ENCODE peak calls at places on chromosomes 4 and X, in eight cellular contexts. One of them, this sample, is unnamed.

GRCh38 chr4:101018836-101019235 is 328.5 kb downstream of the PPP3CA start:
- DNase-seq in C1 segment of cervical spinal cord: no peak
- DNase-seq in HEK293T: no peak
- DNase-seq in frontal cortex: no peak
- DNase-seq in H54: no peak
- DNase-seq in NCI-H1105 treated with DMSO at 0.1 percent for 48 hours: no peak
- DNase-seq in glomerular endothelial cell: no peak
- DNase-seq in thoracic aorta: no peak
- DNase-seq in this sample: no peak

GRCh38 chr4:123976285-123976684 is 579.7 kb downstream of the SPRY1 start:
- DNase-seq in glomerular endothelial cell: no peak
- DNase-seq in H54: no peak
- DNase-seq in thoracic aorta: no peak
- DNase-seq in frontal cortex: no peak
- DNase-seq in NCI-H1105 treated with DMSO at 0.1 percent for 48 hours: peak
- DNase-seq in C1 segment of cervical spinal cord: no peak
- DNase-seq in HEK293T: no peak
- DNase-seq in this sample: no peak

GRCh38 chrX:102746134-102746584 is 25.6 kb downstream of the GPRASP3 start:
- DNase-seq in frontal cortex: peak
- DNase-seq in C1 segment of cervical spinal cord: no peak
- DNase-seq in thoracic aorta: no peak
- DNase-seq in glomerular endothelial cell: no peak
- DNase-seq in HEK293T: no peak
- DNase-seq in H54: no peak
- DNase-seq in NCI-H1105 treated with DMSO at 0.1 percent for 48 hours: no peak
- DNase-seq in this sample: no peak

GRCh38 chr4:1988327-1988724 is 20.4 kb downstream of the NELFA start:
- DNase-seq in H54: no peak
- DNase-seq in frontal cortex: no peak
- DNase-seq in C1 segment of cervical spinal cord: no peak
- DNase-seq in NCI-H1105 treated with DMSO at 0.1 percent for 48 hours: no peak
- DNase-seq in HEK293T: no peak
- DNase-seq in glomerular endothelial cell: no peak
- DNase-seq in thoracic aorta: no peak
- DNase-seq in this sample: no peak

GRCh38 chr4:154602404-154603020 is 9.9 kb downstream of the FGG start:
- DNase-seq in glomerular endothelial cell: no peak
- DNase-seq in NCI-H1105 treated with DMSO at 0.1 percent for 48 hours: no peak
- DNase-seq in H54: no peak
- DNase-seq in frontal cortex: no peak
- DNase-seq in HEK293T: no peak
- DNase-seq in thoracic aorta: no peak
- DNase-seq in C1 segment of cervical spinal cord: no peak
- DNase-seq in this sample: no peak

GRCh38 chrX:50814701-50815476 is 895 bp upstream of the SHROOM4 start:
- DNase-seq in frontal cortex: peak
- DNase-seq in glomerular endothelial cell: no peak
- DNase-seq in HEK293T: no peak
- DNase-seq in NCI-H1105 treated with DMSO at 0.1 percent for 48 hours: no peak
- DNase-seq in H54: no peak
- DNase-seq in C1 segment of cervical spinal cord: peak
- DNase-seq in thoracic aorta: no peak
- DNase-seq in this sample: no peak

GRCh38 chrX:52363247-52363883 is 5.5 kb upstream of the XAGE2 start:
- DNase-seq in HEK293T: peak
- DNase-seq in thoracic aorta: no peak
- DNase-seq in H54: no peak
- DNase-seq in frontal cortex: no peak
- DNase-seq in C1 segment of cervical spinal cord: no peak
- DNase-seq in NCI-H1105 treated with DMSO at 0.1 percent for 48 hours: peak
- DNase-seq in glomerular endothelial cell: no peak
- DNase-seq in this sample: no peak

GRCh38 chr4:70705856-70706461 is 15.8 kb upstream of the RUFY3 start:
- DNase-seq in thoracic aorta: no peak
- DNase-seq in C1 segment of cervical spinal cord: no peak
- DNase-seq in H54: no peak
- DNase-seq in frontal cortex: no peak
- DNase-seq in glomerular endothelial cell: no peak
- DNase-seq in HEK293T: peak
- DNase-seq in NCI-H1105 treated with DMSO at 0.1 percent for 48 hours: no peak
- DNase-seq in this sample: no peak

GRCh38 chr4:69995526-69996016 is at the start of gene STATH:
- DNase-seq in NCI-H1105 treated with DMSO at 0.1 percent for 48 hours: no peak
- DNase-seq in thoracic aorta: no peak
- DNase-seq in glomerular endothelial cell: no peak
- DNase-seq in HEK293T: no peak
- DNase-seq in frontal cortex: no peak
- DNase-seq in C1 segment of cervical spinal cord: no peak
- DNase-seq in H54: no peak
- DNase-seq in this sample: no peak

GRCh38 chrX:12026481-12026880 is 111.8 kb upstream of the FRMPD4 start:
- DNase-seq in NCI-H1105 treated with DMSO at 0.1 percent for 48 hours: no peak
- DNase-seq in H54: no peak
- DNase-seq in frontal cortex: no peak
- DNase-seq in C1 segment of cervical spinal cord: no peak
- DNase-seq in HEK293T: no peak
- DNase-seq in thoracic aorta: no peak
- DNase-seq in glomerular endothelial cell: no peak
- DNase-seq in this sample: no peak

GRCh38 chr4:85565761-85566480 is 91.0 kb downstream of the ARHGAP24 start:
- DNase-seq in H54: no peak
- DNase-seq in frontal cortex: no peak
- DNase-seq in C1 segment of cervical spinal cord: no peak
- DNase-seq in glomerular endothelial cell: no peak
- DNase-seq in HEK293T: no peak
- DNase-seq in thoracic aorta: no peak
- DNase-seq in NCI-H1105 treated with DMSO at 0.1 percent for 48 hours: no peak
- DNase-seq in this sample: no peak

GRCh38 chr4:115537387-115537786 is 424.0 kb upstream of the NDST4 start:
- DNase-seq in H54: no peak
- DNase-seq in thoracic aorta: no peak
- DNase-seq in NCI-H1105 treated with DMSO at 0.1 percent for 48 hours: peak
- DNase-seq in frontal cortex: no peak
- DNase-seq in C1 segment of cervical spinal cord: no peak
- DNase-seq in glomerular endothelial cell: no peak
- DNase-seq in HEK293T: no peak
- DNase-seq in this sample: no peak

GRCh38 chrX:71515039-71515398 is 17.9 kb upstream of the OGT start:
- DNase-seq in glomerular endothelial cell: no peak
- DNase-seq in H54: no peak
- DNase-seq in frontal cortex: no peak
- DNase-seq in C1 segment of cervical spinal cord: no peak
- DNase-seq in thoracic aorta: no peak
- DNase-seq in HEK293T: no peak
- DNase-seq in NCI-H1105 treated with DMSO at 0.1 percent for 48 hours: no peak
- DNase-seq in this sample: no peak

GRCh38 chr4:23889814-23890269 is at the start of gene PPARGC1A:
- DNase-seq in frontal cortex: peak
- DNase-seq in C1 segment of cervical spinal cord: peak
- DNase-seq in glomerular endothelial cell: no peak
- DNase-seq in HEK293T: peak
- DNase-seq in NCI-H1105 treated with DMSO at 0.1 percent for 48 hours: peak
- DNase-seq in H54: no peak
- DNase-seq in thoracic aorta: no peak
- DNase-seq in this sample: peak

GRCh38 chr4:165986956-165987698 is 114.1 kb downstream of the TLL1 start:
- DNase-seq in frontal cortex: no peak
- DNase-seq in H54: no peak
- DNase-seq in NCI-H1105 treated with DMSO at 0.1 percent for 48 hours: no peak
- DNase-seq in glomerular endothelial cell: no peak
- DNase-seq in HEK293T: no peak
- DNase-seq in thoracic aorta: no peak
- DNase-seq in C1 segment of cervical spinal cord: no peak
- DNase-seq in this sample: no peak

GRCh38 chr4:182338059-182338458 is 94.9 kb downstream of the TENM3 start:
- DNase-seq in NCI-H1105 treated with DMSO at 0.1 percent for 48 hours: no peak
- DNase-seq in frontal cortex: no peak
- DNase-seq in thoracic aorta: no peak
- DNase-seq in glomerular endothelial cell: no peak
- DNase-seq in C1 segment of cervical spinal cord: no peak
- DNase-seq in H54: no peak
- DNase-seq in HEK293T: no peak
- DNase-seq in this sample: no peak

GRCh38 chr4:183355405-183355804 is 33.2 kb upstream of the CLDN24 start:
- DNase-seq in frontal cortex: no peak
- DNase-seq in H54: peak
- DNase-seq in HEK293T: no peak
- DNase-seq in thoracic aorta: no peak
- DNase-seq in glomerular endothelial cell: peak
- DNase-seq in NCI-H1105 treated with DMSO at 0.1 percent for 48 hours: no peak
- DNase-seq in C1 segment of cervical spinal cord: no peak
- DNase-seq in this sample: no peak

GRCh38 chr4:122710434-122711308 is 21.8 kb upstream of the BBS12 start:
- DNase-seq in NCI-H1105 treated with DMSO at 0.1 percent for 48 hours: no peak
- DNase-seq in HEK293T: peak
- DNase-seq in frontal cortex: no peak
- DNase-seq in H54: no peak
- DNase-seq in glomerular endothelial cell: no peak
- DNase-seq in thoracic aorta: no peak
- DNase-seq in C1 segment of cervical spinal cord: no peak
- DNase-seq in this sample: no peak

GRCh38 chrX:20362268-20363002 is 95.7 kb upstream of the RPS6KA3 start:
- DNase-seq in HEK293T: peak
- DNase-seq in C1 segment of cervical spinal cord: no peak
- DNase-seq in H54: no peak
- DNase-seq in glomerular endothelial cell: no peak
- DNase-seq in thoracic aorta: no peak
- DNase-seq in NCI-H1105 treated with DMSO at 0.1 percent for 48 hours: peak
- DNase-seq in frontal cortex: no peak
- DNase-seq in this sample: no peak

GRCh38 chr4:163592207-163592606 is 97.7 kb downstream of the TMA16 start:
- DNase-seq in H54: no peak
- DNase-seq in NCI-H1105 treated with DMSO at 0.1 percent for 48 hours: peak
- DNase-seq in thoracic aorta: no peak
- DNase-seq in glomerular endothelial cell: no peak
- DNase-seq in frontal cortex: no peak
- DNase-seq in HEK293T: no peak
- DNase-seq in C1 segment of cervical spinal cord: no peak
- DNase-seq in this sample: no peak

GRCh38 chrX:151085207-151085606 is 91.2 kb upstream of the GPR50 start:
- DNase-seq in frontal cortex: no peak
- DNase-seq in HEK293T: no peak
- DNase-seq in H54: no peak
- DNase-seq in NCI-H1105 treated with DMSO at 0.1 percent for 48 hours: no peak
- DNase-seq in glomerular endothelial cell: no peak
- DNase-seq in C1 segment of cervical spinal cord: no peak
- DNase-seq in thoracic aorta: no peak
- DNase-seq in this sample: no peak

GRCh38 chr4:40305329-40306193 is 29.6 kb upstream of the CHRNA9 start:
- DNase-seq in HEK293T: no peak
- DNase-seq in glomerular endothelial cell: no peak
- DNase-seq in NCI-H1105 treated with DMSO at 0.1 percent for 48 hours: no peak
- DNase-seq in frontal cortex: no peak
- DNase-seq in H54: no peak
- DNase-seq in thoracic aorta: no peak
- DNase-seq in C1 segment of cervical spinal cord: no peak
- DNase-seq in this sample: no peak

GRCh38 chr4:87037921-87038320 is 103.1 kb downstream of the AFF1 start:
- DNase-seq in frontal cortex: no peak
- DNase-seq in glomerular endothelial cell: no peak
- DNase-seq in thoracic aorta: no peak
- DNase-seq in H54: no peak
- DNase-seq in C1 segment of cervical spinal cord: no peak
- DNase-seq in HEK293T: no peak
- DNase-seq in NCI-H1105 treated with DMSO at 0.1 percent for 48 hours: no peak
- DNase-seq in this sample: no peak

GRCh38 chrX:72029473-72030411 is 102.0 kb downstream of the RTL5 start:
- DNase-seq in HEK293T: no peak
- DNase-seq in H54: peak
- DNase-seq in glomerular endothelial cell: peak
- DNase-seq in NCI-H1105 treated with DMSO at 0.1 percent for 48 hours: no peak
- DNase-seq in frontal cortex: no peak
- DNase-seq in thoracic aorta: no peak
- DNase-seq in C1 segment of cervical spinal cord: no peak
- DNase-seq in this sample: no peak

GRCh38 chr4:42348692-42349091 is 48.6 kb upstream of the SHISA3 start:
- DNase-seq in frontal cortex: no peak
- DNase-seq in C1 segment of cervical spinal cord: no peak
- DNase-seq in HEK293T: no peak
- DNase-seq in NCI-H1105 treated with DMSO at 0.1 percent for 48 hours: no peak
- DNase-seq in glomerular endothelial cell: no peak
- DNase-seq in thoracic aorta: no peak
- DNase-seq in H54: no peak
- DNase-seq in this sample: no peak

GRCh38 chr4:80197601-80198444 is 520 bp downstream of the PRDM8 start:
- DNase-seq in glomerular endothelial cell: no peak
- DNase-seq in HEK293T: peak
- DNase-seq in C1 segment of cervical spinal cord: no peak
- DNase-seq in H54: no peak
- DNase-seq in frontal cortex: no peak
- DNase-seq in thoracic aorta: no peak
- DNase-seq in NCI-H1105 treated with DMSO at 0.1 percent for 48 hours: no peak
- DNase-seq in this sample: no peak

GRCh38 chr4:53306729-53307128 is 59.1 kb downstream of the SCFD2 start:
- DNase-seq in thoracic aorta: no peak
- DNase-seq in H54: no peak
- DNase-seq in glomerular endothelial cell: no peak
- DNase-seq in C1 segment of cervical spinal cord: no peak
- DNase-seq in NCI-H1105 treated with DMSO at 0.1 percent for 48 hours: no peak
- DNase-seq in frontal cortex: no peak
- DNase-seq in HEK293T: no peak
- DNase-seq in this sample: no peak

GRCh38 chr4:155705664-155706063 is 39.0 kb downstream of the GUCY1A1 start:
- DNase-seq in H54: no peak
- DNase-seq in frontal cortex: no peak
- DNase-seq in glomerular endothelial cell: no peak
- DNase-seq in NCI-H1105 treated with DMSO at 0.1 percent for 48 hours: no peak
- DNase-seq in thoracic aorta: no peak
- DNase-seq in C1 segment of cervical spinal cord: no peak
- DNase-seq in HEK293T: peak
- DNase-seq in this sample: no peak

GRCh38 chr4:77095101-77095826 is 19.5 kb upstream of the CCNI start:
- DNase-seq in C1 segment of cervical spinal cord: peak
- DNase-seq in thoracic aorta: peak
- DNase-seq in frontal cortex: peak
- DNase-seq in glomerular endothelial cell: no peak
- DNase-seq in HEK293T: peak
- DNase-seq in H54: no peak
- DNase-seq in NCI-H1105 treated with DMSO at 0.1 percent for 48 hours: peak
- DNase-seq in this sample: no peak

GRCh38 chr4:151198748-151199147 is 78.2 kb upstream of the PRSS48 start:
- DNase-seq in HEK293T: no peak
- DNase-seq in H54: no peak
- DNase-seq in NCI-H1105 treated with DMSO at 0.1 percent for 48 hours: no peak
- DNase-seq in frontal cortex: no peak
- DNase-seq in thoracic aorta: no peak
- DNase-seq in glomerular endothelial cell: no peak
- DNase-seq in C1 segment of cervical spinal cord: no peak
- DNase-seq in this sample: peak

GRCh38 chr4:47213971-47214370 is 182.6 kb downstream of the GABRB1 start:
- DNase-seq in HEK293T: no peak
- DNase-seq in C1 segment of cervical spinal cord: no peak
- DNase-seq in H54: no peak
- DNase-seq in frontal cortex: no peak
- DNase-seq in thoracic aorta: no peak
- DNase-seq in NCI-H1105 treated with DMSO at 0.1 percent for 48 hours: no peak
- DNase-seq in glomerular endothelial cell: no peak
- DNase-seq in this sample: no peak

GRCh38 chr4:169665039-169665732 is 44.8 kb downstream of the CLCN3 start:
- DNase-seq in glomerular endothelial cell: no peak
- DNase-seq in C1 segment of cervical spinal cord: no peak
- DNase-seq in NCI-H1105 treated with DMSO at 0.1 percent for 48 hours: no peak
- DNase-seq in H54: no peak
- DNase-seq in thoracic aorta: no peak
- DNase-seq in HEK293T: no peak
- DNase-seq in frontal cortex: no peak
- DNase-seq in this sample: no peak

GRCh38 chr4:8414377-8414776 is 26.1 kb downstream of the ACOX3 start:
- DNase-seq in glomerular endothelial cell: no peak
- DNase-seq in C1 segment of cervical spinal cord: no peak
- DNase-seq in H54: no peak
- DNase-seq in HEK293T: no peak
- DNase-seq in NCI-H1105 treated with DMSO at 0.1 percent for 48 hours: no peak
- DNase-seq in frontal cortex: no peak
- DNase-seq in thoracic aorta: no peak
- DNase-seq in this sample: no peak

GRCh38 chr4:172232966-172233365 is 419.8 kb downstream of the GALNTL6 start:
- DNase-seq in NCI-H1105 treated with DMSO at 0.1 percent for 48 hours: no peak
- DNase-seq in H54: no peak
- DNase-seq in HEK293T: no peak
- DNase-seq in frontal cortex: no peak
- DNase-seq in thoracic aorta: no peak
- DNase-seq in C1 segment of cervical spinal cord: no peak
- DNase-seq in glomerular endothelial cell: no peak
- DNase-seq in this sample: no peak